ENCODE peak calls at places on chromosomes 5 and 9, in ten cellular contexts. Q, N, D, B, P, W, T, I, V and Z are unnamed samples.

GRCh38 chr5:179771496-179771895 is 22.3 kb upstream of the LTC4S start:
- DNase-seq in Q (no peak), N (no peak), D (no peak), B (no peak), P (no peak), W (no peak), T (no peak), I (no peak), V (no peak), Z (no peak)

GRCh38 chr9:128128836-128129590 is 1.5 kb upstream of the PTGES2 start:
- DNase-seq in Q (no peak), N (no peak), D (no peak), B (no peak), P (no peak), W (no peak), T (no peak), I (no peak), V (no peak), Z (no peak)

GRCh38 chr9:94655739-94656138 is 16.4 kb upstream of the FBP1 start:
- DNase-seq in Q (no peak), N (peak; percentile 55), D (no peak), B (no peak), P (no peak), W (no peak), T (no peak), I (no peak), V (no peak), Z (no peak)

GRCh38 chr5:15320896-15321295 is 179.1 kb upstream of the FBXL7 start:
- DNase-seq in Q (no peak), N (no peak), D (no peak), B (no peak), P (no peak), W (peak; percentile 37), T (no peak), I (no peak), V (no peak), Z (peak; percentile 28)

GRCh38 chr9:133456409-133456808 is 3.4 kb upstream of the CACFD1 start:
- DNase-seq in Q (no peak), N (no peak), D (no peak), B (no peak), P (no peak), W (no peak), T (no peak), I (no peak), V (no peak), Z (no peak)

GRCh38 chr9:136052991-136053756 is 41.9 kb downstream of the NACC2 start:
- DNase-seq in Q (no peak), N (no peak), D (peak; percentile 21), B (no peak), P (no peak), W (no peak), T (no peak), I (no peak), V (no peak), Z (no peak)

GRCh38 chr9:97985058-97985861 is 2.1 kb downstream of the ANP32B start:
- DNase-seq in Q (peak; percentile 12), N (no peak), D (peak; percentile 19), B (no peak), P (no peak), W (peak; percentile 24), T (no peak), I (peak; percentile 27), V (peak; percentile 29), Z (no peak)

GRCh38 chr9:109467936-109468335 is 30.2 kb downstream of the PTPN3 start:
- DNase-seq in Q (no peak), N (no peak), D (no peak), B (peak; percentile 61), P (no peak), W (no peak), T (no peak), I (no peak), V (no peak), Z (no peak)

GRCh38 chr9:122402403-122403268 is 31.8 kb downstream of the PTGS1 start:
- DNase-seq in Q (peak; percentile 99), N (peak; percentile 59), D (peak; percentile 89), B (no peak), P (no peak), W (no peak), T (peak; percentile 31), I (peak; percentile 98), V (no peak), Z (no peak)

GRCh38 chr9:69204869-69205268 is 30.8 kb downstream of the TJP2 start:
- DNase-seq in Q (peak; percentile 57), N (no peak), D (no peak), B (no peak), P (no peak), W (no peak), T (peak; percentile 25), I (peak; percentile 28), V (no peak), Z (peak; percentile 39)

GRCh38 chr5:142734904-142735190 is 35.3 kb upstream of the ARHGAP26 start:
- DNase-seq in Q (no peak), N (no peak), D (no peak), B (no peak), P (no peak), W (no peak), T (no peak), I (no peak), V (no peak), Z (no peak)

GRCh38 chr9:81375461-81376100 is 313.8 kb downstream of the TLE1 start:
- DNase-seq in Q (no peak), N (no peak), D (no peak), B (no peak), P (no peak), W (no peak), T (no peak), I (no peak), V (no peak), Z (no peak)

GRCh38 chr9:114662081-114662989 is 4.7 kb upstream of the TEX53 start:
- DNase-seq in Q (no peak), N (peak; percentile 86), D (peak; percentile 41), B (no peak), P (peak; percentile 83), W (peak; percentile 20), T (peak; percentile 31), I (peak; percentile 52), V (peak; percentile 46), Z (no peak)

GRCh38 chr9:126877418-126877817 is 17.0 kb downstream of the ZBTB34 start:
- DNase-seq in Q (no peak), N (no peak), D (no peak), B (no peak), P (no peak), W (no peak), T (no peak), I (no peak), V (no peak), Z (no peak)

GRCh38 chr9:89410709-89411111 is 87.2 kb downstream of the SEMA4D start:
- DNase-seq in Q (no peak), N (peak; percentile 70), D (peak; percentile 22), B (no peak), P (no peak), W (no peak), T (no peak), I (no peak), V (no peak), Z (no peak)

GRCh38 chr9:96232539-96233241 is 69.3 kb downstream of the HSD17B3 start:
- DNase-seq in Q (peak; percentile 75), N (no peak), D (peak; percentile 31), B (no peak), P (peak; percentile 45), W (peak; percentile 4), T (peak; percentile 67), I (peak; percentile 78), V (peak; percentile 28), Z (peak; percentile 2)

GRCh38 chr9:74735761-74736160 is 152.0 kb downstream of the TRPM6 start:
- DNase-seq in Q (no peak), N (no peak), D (no peak), B (no peak), P (no peak), W (no peak), T (no peak), I (no peak), V (no peak), Z (no peak)

GRCh38 chr9:127085186-127085585 is 37.2 kb downstream of the ANGPTL2 start:
- DNase-seq in Q (no peak), N (no peak), D (no peak), B (no peak), P (no peak), W (no peak), T (no peak), I (no peak), V (no peak), Z (no peak)

GRCh38 chr9:108139900-108140299 is 650.3 kb upstream of the KLF4 start:
- DNase-seq in Q (no peak), N (no peak), D (no peak), B (no peak), P (no peak), W (no peak), T (no peak), I (no peak), V (no peak), Z (no peak)

GRCh38 chr9:79883073-79883645 is 311.4 kb downstream of the TLE4 start:
- DNase-seq in Q (no peak), N (peak; percentile 59), D (no peak), B (no peak), P (peak; percentile 29), W (no peak), T (no peak), I (no peak), V (peak; percentile 59), Z (no peak)

GRCh38 chr5:37075399-37075950 is 173.7 kb downstream of the CPLANE1 start:
- DNase-seq in Q (no peak), N (no peak), D (no peak), B (no peak), P (no peak), W (no peak), T (no peak), I (peak; percentile 29), V (no peak), Z (no peak)

GRCh38 chr9:127545196-127546124 is 66.6 kb upstream of the STXBP1 start:
- DNase-seq in Q (peak; percentile 72), N (no peak), D (peak; percentile 92), B (no peak), P (no peak), W (no peak), T (peak; percentile 16), I (peak; percentile 57), V (no peak), Z (peak; percentile 22)

GRCh38 chr5:113776832-113777525 is 263.5 kb downstream of the YTHDC2 start:
- DNase-seq in Q (no peak), N (no peak), D (no peak), B (no peak), P (no peak), W (no peak), T (no peak), I (peak; percentile 2), V (no peak), Z (peak; percentile 6)

GRCh38 chr5:90446961-90447360 is 27.6 kb downstream of the MBLAC2 start:
- DNase-seq in Q (peak; percentile 87), N (no peak), D (no peak), B (no peak), P (no peak), W (no peak), T (no peak), I (peak; percentile 83), V (no peak), Z (no peak)

GRCh38 chr9:127968717-127969383 is 11.9 kb downstream of the EEIG1 start:
- DNase-seq in Q (peak; percentile 82), N (no peak), D (peak; percentile 36), B (no peak), P (no peak), W (peak; percentile 29), T (peak; percentile 76), I (peak; percentile 80), V (no peak), Z (no peak)

GRCh38 chr9:129081388-129081889 is 528 bp downstream of the DOLPP1 start:
- DNase-seq in Q (peak; percentile 16), N (no peak), D (no peak), B (no peak), P (peak; percentile 96), W (no peak), T (no peak), I (no peak), V (no peak), Z (no peak)

GRCh38 chr5:108507631-108508030 is 125.7 kb upstream of the FBXL17 start:
- DNase-seq in Q (no peak), N (no peak), D (no peak), B (no peak), P (no peak), W (no peak), T (no peak), I (no peak), V (no peak), Z (no peak)

GRCh38 chr5:179699640-179700298 is 1.0 kb downstream of the CANX start:
- DNase-seq in Q (peak; percentile 19), N (peak; percentile 75), D (peak; percentile 29), B (no peak), P (peak; percentile 24), W (no peak), T (peak; percentile 14), I (peak; percentile 43), V (no peak), Z (no peak)